ENCODE peak calls at places on chromosomes 2 and 18, in five cellular contexts. W is H54, X is T-cell, I is amniotic stem cell, V is NCI-H774. N is an unnamed sample.

GRCh38 chr18:75358928-75359327 is 68.6 kb downstream of the SMIM21 start:
- DNase-seq in W (peak; percentile 6), X (no peak), V (no peak), I (no peak), N (no peak)

GRCh38 chr18:23458830-23459529 is 5.9 kb downstream of the RIOK3 start:
- DNase-seq in W (no peak), I (no peak), X (no peak), V (no peak), N (no peak)

GRCh38 chr2:69742170-69742952 is 427 bp downstream of the ANXA4 start:
- DNase-seq in V (no peak), I (no peak), X (no peak), W (no peak), N (no peak)

GRCh38 chr2:20611077-20611843 is 39.6 kb downstream of the HS1BP3 start:
- DNase-seq in I (no peak), V (peak; percentile 37), W (no peak), X (no peak), N (peak; percentile 98)

GRCh38 chr2:215410932-215411285 is 25.0 kb downstream of the FN1 start:
- DNase-seq in V (no peak), X (no peak), I (peak; percentile 78), W (peak; percentile 38), N (peak; percentile 98)

GRCh38 chr18:58394046-58394445 is 234.8 kb downstream of the ALPK2 start:
- DNase-seq in X (no peak), V (no peak), W (peak; percentile 24), I (no peak), N (peak; percentile 90)

GRCh38 chr18:56286775-56287174 is 351.6 kb downstream of the TXNL1 start:
- DNase-seq in I (no peak), W (no peak), X (no peak), V (no peak), N (peak; percentile 22)

GRCh38 chr2:19785432-19785831 is 116.4 kb downstream of the TTC32 start:
- DNase-seq in W (no peak), I (no peak), X (no peak), V (no peak), N (peak; percentile 76)

GRCh38 chr2:64462940-64463339 is 9.0 kb downstream of the LGALSL start:
- DNase-seq in V (no peak), I (no peak), X (no peak), W (no peak), N (peak; percentile 50)

GRCh38 chr2:173193925-173194324 is 118.3 kb downstream of the MAP3K20 start:
- DNase-seq in W (no peak), V (no peak), X (no peak), I (no peak), N (peak; percentile 58)

GRCh38 chr2:27714851-27715291 is 51.2 kb downstream of the SLC4A1AP start:
- DNase-seq in V (no peak), W (no peak), X (no peak), I (no peak), N (no peak)

GRCh38 chr2:29110916-29111315 is 4.3 kb upstream of the CLIP4 start:
- DNase-seq in I (no peak), V (no peak), X (no peak), W (peak; percentile 33), N (no peak)

GRCh38 chr2:181123798-181124217 is 143.4 kb downstream of the UBE2E3 start:
- DNase-seq in V (no peak), W (no peak), I (no peak), X (peak; percentile 73), N (no peak)

GRCh38 chr2:121256720-121257475 is 28.1 kb downstream of the TFCP2L1 start:
- DNase-seq in W (no peak), X (no peak), V (no peak), I (no peak), N (no peak)

GRCh38 chr18:51006948-51007786 is 22.8 kb upstream of the SMAD4 start:
- DNase-seq in X (no peak), I (no peak), W (no peak), V (no peak), N (no peak)

N was measured in amniotic epithelial cell.